ENCODE peak calls at places on chromosomes 12 and 14, in eight cellular contexts. One of them, this sample, is unnamed.

GRCh38 chr12:46808317-46808716 is 17.5 kb downstream of the SLC38A4 start:
- DNase-seq in endothelial cell: no peak
- DNase-seq in hippocampal formation: no peak
- DNase-seq in T-helper 9 cell: no peak
- DNase-seq in adrenal gland: no peak
- DNase-seq in amniotic stem cell: no peak
- DNase-seq in AML-193: no peak
- DNase-seq in C1 segment of cervical spinal cord: no peak
- DNase-seq in this sample: no peak

GRCh38 chr12:8912910-8913309 is 1.4 kb upstream of the PHC1 start:
- DNase-seq in endothelial cell: peak; percentile 7
- DNase-seq in hippocampal formation: no peak
- DNase-seq in T-helper 9 cell: no peak
- DNase-seq in adrenal gland: peak; percentile 8
- DNase-seq in amniotic stem cell: no peak
- DNase-seq in AML-193: no peak
- DNase-seq in C1 segment of cervical spinal cord: no peak
- DNase-seq in this sample: no peak

GRCh38 chr12:75634244-75635222 is 123.1 kb upstream of the KRR1 start:
- DNase-seq in endothelial cell: no peak
- DNase-seq in hippocampal formation: no peak
- DNase-seq in T-helper 9 cell: no peak
- DNase-seq in adrenal gland: no peak
- DNase-seq in amniotic stem cell: no peak
- DNase-seq in AML-193: no peak
- DNase-seq in C1 segment of cervical spinal cord: no peak
- DNase-seq in this sample: no peak

GRCh38 chr14:23182372-23183014 is 967 bp downstream of the SLC7A8 start:
- DNase-seq in endothelial cell: peak; percentile 33
- DNase-seq in hippocampal formation: peak; percentile 43
- DNase-seq in T-helper 9 cell: peak; percentile 13
- DNase-seq in adrenal gland: peak; percentile 50
- DNase-seq in amniotic stem cell: no peak
- DNase-seq in AML-193: no peak
- DNase-seq in C1 segment of cervical spinal cord: no peak
- DNase-seq in this sample: no peak

GRCh38 chr14:71322660-71323250 is 415.5 kb downstream of the PCNX1 start:
- DNase-seq in endothelial cell: no peak
- DNase-seq in hippocampal formation: peak; percentile 79
- DNase-seq in T-helper 9 cell: no peak
- DNase-seq in adrenal gland: no peak
- DNase-seq in amniotic stem cell: peak; percentile 30
- DNase-seq in AML-193: peak; percentile 64
- DNase-seq in C1 segment of cervical spinal cord: no peak
- DNase-seq in this sample: no peak

GRCh38 chr14:65356327-65356836 is 56.1 kb upstream of the FUT8 start:
- DNase-seq in endothelial cell: no peak
- DNase-seq in hippocampal formation: no peak
- DNase-seq in T-helper 9 cell: no peak
- DNase-seq in adrenal gland: no peak
- DNase-seq in amniotic stem cell: peak; percentile 57
- DNase-seq in AML-193: no peak
- DNase-seq in C1 segment of cervical spinal cord: no peak
- DNase-seq in this sample: peak; percentile 34

GRCh38 chr12:42921741-42922511 is 332.4 kb upstream of the PRICKLE1 start:
- DNase-seq in endothelial cell: no peak
- DNase-seq in hippocampal formation: no peak
- DNase-seq in T-helper 9 cell: no peak
- DNase-seq in adrenal gland: no peak
- DNase-seq in amniotic stem cell: no peak
- DNase-seq in AML-193: no peak
- DNase-seq in C1 segment of cervical spinal cord: no peak
- DNase-seq in this sample: peak; percentile 10

GRCh38 chr14:78297843-78298242 is 127.7 kb downstream of the NRXN3 start:
- DNase-seq in endothelial cell: no peak
- DNase-seq in hippocampal formation: no peak
- DNase-seq in T-helper 9 cell: no peak
- DNase-seq in adrenal gland: no peak
- DNase-seq in amniotic stem cell: no peak
- DNase-seq in AML-193: no peak
- DNase-seq in C1 segment of cervical spinal cord: no peak
- DNase-seq in this sample: no peak

GRCh38 chr12:107219301-107219700 is 126.0 kb upstream of the CRY1 start:
- DNase-seq in endothelial cell: no peak
- DNase-seq in hippocampal formation: no peak
- DNase-seq in T-helper 9 cell: no peak
- DNase-seq in adrenal gland: no peak
- DNase-seq in amniotic stem cell: no peak
- DNase-seq in AML-193: no peak
- DNase-seq in C1 segment of cervical spinal cord: no peak
- DNase-seq in this sample: no peak

GRCh38 chr14:33556382-33557121 is 394.3 kb downstream of the EGLN3 start:
- DNase-seq in endothelial cell: no peak
- DNase-seq in hippocampal formation: no peak
- DNase-seq in T-helper 9 cell: no peak
- DNase-seq in adrenal gland: no peak
- DNase-seq in amniotic stem cell: no peak
- DNase-seq in AML-193: no peak
- DNase-seq in C1 segment of cervical spinal cord: no peak
- DNase-seq in this sample: no peak

GRCh38 chr14:28707814-28708213 is 58.8 kb upstream of the FOXG1 start:
- DNase-seq in endothelial cell: no peak
- DNase-seq in hippocampal formation: no peak
- DNase-seq in T-helper 9 cell: no peak
- DNase-seq in adrenal gland: no peak
- DNase-seq in amniotic stem cell: peak; percentile 2
- DNase-seq in AML-193: no peak
- DNase-seq in C1 segment of cervical spinal cord: no peak
- DNase-seq in this sample: peak; percentile 29

GRCh38 chr12:61538951-61539350 is 721.3 kb upstream of the USP15 start:
- DNase-seq in endothelial cell: peak; percentile 21
- DNase-seq in hippocampal formation: no peak
- DNase-seq in T-helper 9 cell: no peak
- DNase-seq in adrenal gland: no peak
- DNase-seq in amniotic stem cell: no peak
- DNase-seq in AML-193: no peak
- DNase-seq in C1 segment of cervical spinal cord: no peak
- DNase-seq in this sample: no peak

GRCh38 chr14:69260246-69260978 is 454 bp downstream of the GALNT16 start:
- DNase-seq in endothelial cell: peak; percentile 47
- DNase-seq in hippocampal formation: no peak
- DNase-seq in T-helper 9 cell: no peak
- DNase-seq in adrenal gland: peak; percentile 26
- DNase-seq in amniotic stem cell: no peak
- DNase-seq in AML-193: no peak
- DNase-seq in C1 segment of cervical spinal cord: no peak
- DNase-seq in this sample: no peak

GRCh38 chr12:67804168-67804567 is 155.6 kb downstream of the DYRK2 start:
- DNase-seq in endothelial cell: no peak
- DNase-seq in hippocampal formation: no peak
- DNase-seq in T-helper 9 cell: no peak
- DNase-seq in adrenal gland: no peak
- DNase-seq in amniotic stem cell: no peak
- DNase-seq in AML-193: no peak
- DNase-seq in C1 segment of cervical spinal cord: no peak
- DNase-seq in this sample: no peak

GRCh38 chr12:14885718-14886201 is at the start of gene MGP:
- DNase-seq in endothelial cell: no peak
- DNase-seq in hippocampal formation: no peak
- DNase-seq in T-helper 9 cell: no peak
- DNase-seq in adrenal gland: peak; percentile 74
- DNase-seq in amniotic stem cell: no peak
- DNase-seq in AML-193: no peak
- DNase-seq in C1 segment of cervical spinal cord: no peak
- DNase-seq in this sample: no peak

GRCh38 chr12:101230547-101230946 is 20.5 kb upstream of the SLC5A8 start:
- DNase-seq in endothelial cell: no peak
- DNase-seq in hippocampal formation: no peak
- DNase-seq in T-helper 9 cell: no peak
- DNase-seq in adrenal gland: no peak
- DNase-seq in amniotic stem cell: peak; percentile 63
- DNase-seq in AML-193: no peak
- DNase-seq in C1 segment of cervical spinal cord: no peak
- DNase-seq in this sample: peak; percentile 50

GRCh38 chr14:94581127-94581999 is at the start of gene SERPINA5:
- DNase-seq in endothelial cell: peak; percentile 5
- DNase-seq in hippocampal formation: no peak
- DNase-seq in T-helper 9 cell: no peak
- DNase-seq in adrenal gland: peak; percentile 95
- DNase-seq in amniotic stem cell: no peak
- DNase-seq in AML-193: no peak
- DNase-seq in C1 segment of cervical spinal cord: no peak
- DNase-seq in this sample: no peak

GRCh38 chr14:99792551-99793212 is 531 bp upstream of the EML1 start:
- DNase-seq in endothelial cell: peak; percentile 16
- DNase-seq in hippocampal formation: peak; percentile 26
- DNase-seq in T-helper 9 cell: no peak
- DNase-seq in adrenal gland: peak; percentile 25
- DNase-seq in amniotic stem cell: no peak
- DNase-seq in AML-193: no peak
- DNase-seq in C1 segment of cervical spinal cord: no peak
- DNase-seq in this sample: no peak

GRCh38 chr14:61430066-61430757 is 108.8 kb downstream of the PRKCH start:
- DNase-seq in endothelial cell: no peak
- DNase-seq in hippocampal formation: no peak
- DNase-seq in T-helper 9 cell: no peak
- DNase-seq in adrenal gland: no peak
- DNase-seq in amniotic stem cell: no peak
- DNase-seq in AML-193: no peak
- DNase-seq in C1 segment of cervical spinal cord: no peak
- DNase-seq in this sample: no peak